ENCODE peak calls at places on chromosomes 7 and 10, in four cellular contexts. One of them, this sample, is unnamed.
A peak's percentile ranks its signal among the peaks of the same experiment; 100 is the strongest.

GRCh38 chr10:97499561-97500296 is 1.0 kb downstream of the UBTD1 start:
- DNase-seq in HCT116: no peak
- DNase-seq in RWPE2: no peak
- DNase-seq in CD8-positive, alpha-beta memory T cell: peak; percentile 6
- DNase-seq in this sample: no peak

GRCh38 chr10:48506147-48506917 is 98.5 kb downstream of the ARHGAP22 start:
- DNase-seq in RWPE2: no peak
- DNase-seq in HCT116: peak; percentile 68
- DNase-seq in CD8-positive, alpha-beta memory T cell: no peak
- DNase-seq in this sample: peak; percentile 35

GRCh38 chr7:155802906-155803417 is 9.3 kb downstream of the SHH start:
- DNase-seq in HCT116: no peak
- DNase-seq in RWPE2: no peak
- DNase-seq in CD8-positive, alpha-beta memory T cell: no peak
- DNase-seq in this sample: no peak

GRCh38 chr10:97907211-97907610 is 57.6 kb downstream of the GOLGA7B start:
- DNase-seq in CD8-positive, alpha-beta memory T cell: no peak
- DNase-seq in RWPE2: no peak
- DNase-seq in HCT116: no peak
- DNase-seq in this sample: no peak

GRCh38 chr10:131077724-131078123 is 233.8 kb downstream of the TCERG1L start:
- DNase-seq in RWPE2: no peak
- DNase-seq in CD8-positive, alpha-beta memory T cell: no peak
- DNase-seq in HCT116: no peak
- DNase-seq in this sample: no peak

GRCh38 chr7:138868711-138869110 is 70.7 kb upstream of the ATP6V0A4 start:
- DNase-seq in CD8-positive, alpha-beta memory T cell: no peak
- DNase-seq in RWPE2: no peak
- DNase-seq in HCT116: no peak
- DNase-seq in this sample: no peak

GRCh38 chr7:101206665-101207042 is 5.8 kb upstream of the MOGAT3 start:
- DNase-seq in CD8-positive, alpha-beta memory T cell: no peak
- DNase-seq in HCT116: no peak
- DNase-seq in RWPE2: no peak
- DNase-seq in this sample: no peak

GRCh38 chr10:132263866-132264265 is 43.9 kb downstream of the STK32C start:
- DNase-seq in CD8-positive, alpha-beta memory T cell: no peak
- DNase-seq in RWPE2: no peak
- DNase-seq in HCT116: no peak
- DNase-seq in this sample: no peak

GRCh38 chr10:78899098-78899754 is 169.5 kb upstream of the ZMIZ1 start:
- DNase-seq in CD8-positive, alpha-beta memory T cell: no peak
- DNase-seq in RWPE2: no peak
- DNase-seq in HCT116: no peak
- DNase-seq in this sample: no peak

GRCh38 chr10:70445718-70446485 is 4.4 kb upstream of the NODAL start:
- DNase-seq in HCT116: no peak
- DNase-seq in RWPE2: no peak
- DNase-seq in CD8-positive, alpha-beta memory T cell: no peak
- DNase-seq in this sample: no peak

GRCh38 chr10:110744767-110745166 is 100.6 kb downstream of the RBM20 start:
- DNase-seq in CD8-positive, alpha-beta memory T cell: no peak
- DNase-seq in RWPE2: no peak
- DNase-seq in HCT116: no peak
- DNase-seq in this sample: no peak

GRCh38 chr10:52318822-52319464 is 4.9 kb downstream of the DKK1 start:
- DNase-seq in HCT116: peak; percentile 93
- DNase-seq in CD8-positive, alpha-beta memory T cell: no peak
- DNase-seq in RWPE2: no peak
- DNase-seq in this sample: no peak

GRCh38 chr10:15879058-15879457 is 18.8 kb upstream of the MINDY3 start:
- DNase-seq in CD8-positive, alpha-beta memory T cell: no peak
- DNase-seq in HCT116: no peak
- DNase-seq in RWPE2: no peak
- DNase-seq in this sample: peak; percentile 23

GRCh38 chr7:54781356-54781912 is 22.4 kb upstream of the SEC61G start:
- DNase-seq in CD8-positive, alpha-beta memory T cell: no peak
- DNase-seq in HCT116: no peak
- DNase-seq in RWPE2: no peak
- DNase-seq in this sample: no peak

GRCh38 chr10:129960493-129961273 is 3.4 kb downstream of the EBF3 start:
- DNase-seq in CD8-positive, alpha-beta memory T cell: no peak
- DNase-seq in RWPE2: no peak
- DNase-seq in HCT116: no peak
- DNase-seq in this sample: no peak

GRCh38 chr10:92789067-92789466 is 59.3 kb upstream of the EXOC6 start:
- DNase-seq in CD8-positive, alpha-beta memory T cell: no peak
- DNase-seq in HCT116: no peak
- DNase-seq in RWPE2: no peak
- DNase-seq in this sample: no peak

GRCh38 chr10:53939654-53940053 is 861.4 kb downstream of the PCDH15 start:
- DNase-seq in RWPE2: no peak
- DNase-seq in CD8-positive, alpha-beta memory T cell: no peak
- DNase-seq in HCT116: no peak
- DNase-seq in this sample: no peak

GRCh38 chr10:120741415-120741814 is 109.7 kb upstream of the WDR11 start:
- DNase-seq in CD8-positive, alpha-beta memory T cell: no peak
- DNase-seq in HCT116: no peak
- DNase-seq in RWPE2: no peak
- DNase-seq in this sample: no peak

GRCh38 chr10:5647507-5648240 is 18.7 kb downstream of the ASB13 start:
- DNase-seq in CD8-positive, alpha-beta memory T cell: no peak
- DNase-seq in HCT116: no peak
- DNase-seq in RWPE2: no peak
- DNase-seq in this sample: no peak

GRCh38 chr7:120190566-120190965 is 82.4 kb upstream of the KCND2 start:
- DNase-seq in HCT116: no peak
- DNase-seq in RWPE2: no peak
- DNase-seq in CD8-positive, alpha-beta memory T cell: no peak
- DNase-seq in this sample: no peak

GRCh38 chr7:69780377-69780776 is 182.1 kb downstream of the AUTS2 start:
- DNase-seq in RWPE2: no peak
- DNase-seq in HCT116: no peak
- DNase-seq in CD8-positive, alpha-beta memory T cell: no peak
- DNase-seq in this sample: no peak

GRCh38 chr7:80870806-80871205 is 48.0 kb downstream of the SEMA3C start:
- DNase-seq in RWPE2: no peak
- DNase-seq in CD8-positive, alpha-beta memory T cell: no peak
- DNase-seq in HCT116: no peak
- DNase-seq in this sample: no peak

GRCh38 chr7:7565746-7566650 is 686 bp upstream of the MIOS start:
- DNase-seq in RWPE2: no peak
- DNase-seq in HCT116: peak; percentile 33
- DNase-seq in CD8-positive, alpha-beta memory T cell: no peak
- DNase-seq in this sample: no peak

GRCh38 chr10:11975795-11976194 is 66.8 kb downstream of the UPF2 start:
- DNase-seq in RWPE2: no peak
- DNase-seq in CD8-positive, alpha-beta memory T cell: no peak
- DNase-seq in HCT116: no peak
- DNase-seq in this sample: no peak

GRCh38 chr7:54823776-54824175 is 64.8 kb upstream of the SEC61G start:
- DNase-seq in HCT116: no peak
- DNase-seq in RWPE2: no peak
- DNase-seq in CD8-positive, alpha-beta memory T cell: no peak
- DNase-seq in this sample: no peak

GRCh38 chr7:1933066-1933835 is 263.2 kb downstream of the ELFN1 start:
- DNase-seq in HCT116: no peak
- DNase-seq in RWPE2: no peak
- DNase-seq in CD8-positive, alpha-beta memory T cell: no peak
- DNase-seq in this sample: no peak

GRCh38 chr7:95550546-95550945 is 45.8 kb downstream of the PDK4 start:
- DNase-seq in CD8-positive, alpha-beta memory T cell: no peak
- DNase-seq in HCT116: no peak
- DNase-seq in RWPE2: no peak
- DNase-seq in this sample: no peak

GRCh38 chr10:17003151-17003550 is 126.5 kb downstream of the CUBN start:
- DNase-seq in HCT116: no peak
- DNase-seq in CD8-positive, alpha-beta memory T cell: peak; percentile 77
- DNase-seq in RWPE2: no peak
- DNase-seq in this sample: no peak

GRCh38 chr7:85564861-85565630 is 378.2 kb upstream of the SEMA3D start:
- DNase-seq in HCT116: no peak
- DNase-seq in CD8-positive, alpha-beta memory T cell: no peak
- DNase-seq in RWPE2: no peak
- DNase-seq in this sample: peak; percentile 15

GRCh38 chr7:139099181-139099947 is 10.2 kb downstream of the ZC3HAV1 start:
- DNase-seq in RWPE2: no peak
- DNase-seq in HCT116: no peak
- DNase-seq in CD8-positive, alpha-beta memory T cell: no peak
- DNase-seq in this sample: no peak

GRCh38 chr10:90031776-90032175 is 330.4 kb downstream of the KIF20B start:
- DNase-seq in CD8-positive, alpha-beta memory T cell: no peak
- DNase-seq in RWPE2: no peak
- DNase-seq in HCT116: no peak
- DNase-seq in this sample: no peak

GRCh38 chr10:117535752-117536358 is 6.7 kb upstream of the EMX2 start:
- DNase-seq in RWPE2: no peak
- DNase-seq in HCT116: no peak
- DNase-seq in CD8-positive, alpha-beta memory T cell: no peak
- DNase-seq in this sample: no peak
- H3K27me3 ChIP-seq in RWPE2: peaks cover 99% of the 10 kb centered on the region
- H3K27me3 ChIP-seq in HCT116: peaks cover 32% of the 10 kb centered on the region
- H3K27me3 ChIP-seq in CD8-positive, alpha-beta memory T cell: peaks cover 35% of the 10 kb centered on the region
- H3K27me3 ChIP-seq in this sample: peaks cover 62% of the 10 kb centered on the region

GRCh38 chr7:28060371-28060950 is 120.1 kb downstream of the JAZF1 start:
- DNase-seq in HCT116: no peak
- DNase-seq in CD8-positive, alpha-beta memory T cell: no peak
- DNase-seq in RWPE2: no peak
- DNase-seq in this sample: peak; percentile 56

GRCh38 chr7:28061824-28062196 is 118.8 kb downstream of the JAZF1 start:
- DNase-seq in HCT116: no peak
- DNase-seq in RWPE2: no peak
- DNase-seq in CD8-positive, alpha-beta memory T cell: no peak
- DNase-seq in this sample: peak; percentile 73

GRCh38 chr7:28065308-28065707 is 115.3 kb downstream of the JAZF1 start:
- DNase-seq in RWPE2: no peak
- DNase-seq in HCT116: no peak
- DNase-seq in CD8-positive, alpha-beta memory T cell: no peak
- DNase-seq in this sample: no peak

GRCh38 chr7:28065721-28066285 is 114.8 kb downstream of the JAZF1 start:
- DNase-seq in HCT116: no peak
- DNase-seq in RWPE2: no peak
- DNase-seq in CD8-positive, alpha-beta memory T cell: no peak
- DNase-seq in this sample: no peak

DNA sequence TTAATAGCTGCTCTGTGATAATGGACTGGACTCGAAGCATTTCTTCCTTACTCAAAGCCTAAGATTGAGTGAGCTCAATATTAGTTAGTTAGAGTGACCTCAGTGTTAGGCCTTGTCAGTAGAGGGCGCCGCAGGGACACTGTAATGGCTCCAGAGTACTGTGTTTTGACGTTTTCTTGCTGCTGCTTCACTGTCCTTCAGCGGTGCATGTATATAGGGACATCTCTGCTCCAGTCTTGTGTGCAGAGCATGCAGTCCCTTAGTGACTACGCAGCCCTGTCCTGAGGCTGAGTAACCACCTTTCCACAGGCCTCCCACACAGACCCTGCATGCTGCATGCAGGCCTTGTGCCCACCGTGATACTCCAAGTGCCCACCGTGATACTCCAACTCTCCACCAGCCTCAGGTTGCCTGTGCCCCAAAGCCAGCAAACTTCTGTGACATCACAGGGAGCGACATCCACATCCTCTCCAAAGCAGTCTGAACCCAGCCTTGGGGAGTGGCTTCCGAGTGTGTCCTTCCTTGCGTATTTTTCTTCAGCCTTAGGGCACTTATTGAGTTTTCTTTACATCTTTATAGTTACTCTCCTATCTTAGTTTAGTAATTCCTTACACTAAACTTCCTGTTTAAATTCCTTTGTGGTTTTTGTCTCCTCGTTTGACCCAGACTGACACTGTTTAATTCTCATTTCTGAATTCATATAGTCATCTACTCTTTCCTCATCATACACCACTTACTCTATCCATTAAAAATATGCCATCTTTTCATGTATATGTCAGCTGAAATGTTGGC is 118.2 kb downstream of the JAZF1 start:
- DNase-seq in CD8-positive, alpha-beta memory T cell: peak; percentile 1
- DNase-seq in RWPE2: no peak
- DNase-seq in HCT116: peak; percentile 27
- DNase-seq in this sample: peak; percentile 78
- H3K4me3 ChIP-seq in CD8-positive, alpha-beta memory T cell: no peak overlapping the region
- H3K4me3 ChIP-seq in RWPE2: no peak overlapping the region
- H3K4me3 ChIP-seq in HCT116: no peak overlapping the region
- H3K4me3 ChIP-seq in this sample: no peak overlapping the region

GRCh38 chr10:114406455-114406854 is 2.2 kb upstream of the AFAP1L2 start:
- DNase-seq in HCT116: no peak
- DNase-seq in RWPE2: no peak
- DNase-seq in CD8-positive, alpha-beta memory T cell: no peak
- DNase-seq in this sample: no peak

GRCh38 chr10:114405011-114405350 is 679 bp upstream of the AFAP1L2 start:
- DNase-seq in RWPE2: no peak
- DNase-seq in CD8-positive, alpha-beta memory T cell: no peak
- DNase-seq in HCT116: no peak
- DNase-seq in this sample: no peak

GRCh38 chr10:114403545-114404161 is 649 bp downstream of the AFAP1L2 start:
- DNase-seq in CD8-positive, alpha-beta memory T cell: no peak
- DNase-seq in HCT116: no peak
- DNase-seq in RWPE2: no peak
- DNase-seq in this sample: peak; percentile 25

GRCh38 chr10:114402871-114403544 is 1.3 kb downstream of the AFAP1L2 start:
- DNase-seq in RWPE2: no peak
- DNase-seq in HCT116: no peak
- DNase-seq in CD8-positive, alpha-beta memory T cell: no peak
- DNase-seq in this sample: no peak

DNA sequence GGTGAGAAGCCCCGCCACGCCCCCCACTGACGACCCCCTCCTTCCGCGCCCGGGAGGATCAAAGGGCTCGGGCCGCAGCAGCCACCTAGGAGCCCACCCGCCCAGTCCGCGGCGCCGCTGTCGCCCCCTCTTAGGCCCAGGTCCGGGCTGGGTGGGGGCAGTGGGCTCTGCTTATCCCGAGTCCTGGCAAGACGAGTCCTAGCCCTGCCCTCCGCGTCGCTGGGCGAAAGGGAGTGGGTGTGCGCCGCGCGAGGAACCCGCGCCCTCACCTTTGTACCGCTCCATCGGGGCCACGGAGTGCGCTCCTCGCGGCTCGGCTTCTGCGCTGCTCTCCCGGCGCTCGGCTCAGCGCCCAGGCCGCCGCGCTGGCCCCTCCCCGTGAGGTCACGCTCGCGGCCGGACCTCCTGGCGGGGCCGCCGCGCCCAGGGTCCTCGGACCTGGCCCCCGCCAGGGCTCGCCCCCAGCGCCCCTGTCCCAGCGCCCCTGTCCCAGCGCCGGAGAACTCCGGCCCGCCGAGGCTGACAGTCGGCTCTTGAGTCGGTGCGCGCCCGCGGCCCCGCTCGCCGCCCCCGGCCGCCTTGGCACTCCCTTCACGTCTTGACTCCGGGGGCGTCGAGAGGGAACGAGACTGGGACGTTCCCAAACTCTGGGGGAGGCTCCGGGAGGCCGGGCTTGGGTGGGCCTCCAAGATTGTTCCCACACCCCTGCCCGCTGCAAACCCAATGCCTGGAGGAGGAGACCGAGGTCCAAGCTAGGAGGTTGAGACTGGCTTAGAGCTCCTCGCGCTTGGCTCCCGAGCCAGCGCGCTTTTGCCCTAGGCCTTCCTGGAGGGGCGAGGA is at the start of gene AFAP1L2:
- DNase-seq in CD8-positive, alpha-beta memory T cell: no peak
- DNase-seq in RWPE2: no peak
- DNase-seq in HCT116: no peak
- DNase-seq in this sample: no peak
- H3K27me3 ChIP-seq in CD8-positive, alpha-beta memory T cell: peaks cover 10% of the 10 kb centered on the region
- H3K27me3 ChIP-seq in RWPE2: no peaks in the 10 kb centered on the region
- H3K27me3 ChIP-seq in HCT116: peaks cover 57% of the 10 kb centered on the region
- H3K27me3 ChIP-seq in this sample: peaks cover 28% of the 10 kb centered on the region

GRCh38 chr10:32950457-32951109 is 7.4 kb downstream of the ITGB1 start:
- DNase-seq in CD8-positive, alpha-beta memory T cell: no peak
- DNase-seq in RWPE2: no peak
- DNase-seq in HCT116: no peak
- DNase-seq in this sample: no peak
- H3K4me3 ChIP-seq in CD8-positive, alpha-beta memory T cell: no peak overlapping the region
- H3K4me3 ChIP-seq in RWPE2: peak overlapping the region; percentile 12
- H3K4me3 ChIP-seq in HCT116: no peak overlapping the region
- H3K4me3 ChIP-seq in this sample: no peak overlapping the region

This sample was measured in SJSA1.